ENCODE peak calls at places on chromosome 17, in eight cellular contexts. E, D, P, N, R, H, M and F are unnamed samples.

GRCh38 chr17:78910885-78911284 is 7.9 kb upstream of the CEP295NL start:
- ATAC-seq in M (peak), P (peak), R (no peak), D (no peak), N (peak), H (peak), E (no peak), F (no peak)

GRCh38 chr17:66633322-66633965 is 201.5 kb upstream of the CACNG5 start:
- ATAC-seq in P (no peak), E (peak), R (peak), D (no peak), H (no peak), M (peak), N (no peak), F (peak)

GRCh38 chr17:9079461-9080103 is 58.3 kb downstream of the NTN1 start:
- ATAC-seq in R (no peak), D (no peak), P (no peak), H (no peak), E (no peak), M (no peak), N (no peak), F (no peak)

GRCh38 chr17:13562271-13562800 is 39.4 kb downstream of the HS3ST3A1 start:
- ATAC-seq in P (peak), N (peak), M (no peak), E (no peak), H (no peak), R (no peak), D (peak), F (no peak)

GRCh38 chr17:38598536-38598935 is 7.2 kb downstream of the SRCIN1 start:
- ATAC-seq in P (no peak), D (peak), N (no peak), M (peak), E (peak), R (peak), H (no peak), F (peak)

GRCh38 chr17:64661731-64661980 is 451 bp downstream of the SMURF2 start:
- ATAC-seq in R (no peak), N (peak), D (peak), H (peak), E (no peak), M (no peak), P (peak), F (no peak)

GRCh38 chr17:54859187-54859586 is 41.5 kb upstream of the TOM1L1 start:
- ATAC-seq in M (no peak), H (no peak), R (no peak), E (no peak), P (no peak), N (no peak), D (no peak), F (no peak)

GRCh38 chr17:77948690-77949114 is 9.8 kb upstream of the TNRC6C start:
- ATAC-seq in D (peak), H (peak), N (peak), R (no peak), M (peak), E (no peak), P (peak), F (no peak)

GRCh38 chr17:46964315-46965265 is 14.5 kb downstream of the RPRML start:
- ATAC-seq in R (peak), P (no peak), M (no peak), E (no peak), H (no peak), N (no peak), D (no peak), F (no peak)

GRCh38 chr17:77829871-77830799 is 128.4 kb upstream of the TNRC6C start:
- ATAC-seq in P (peak), H (peak), R (no peak), M (peak), E (no peak), N (peak), D (no peak), F (no peak)

GRCh38 chr17:82551779-82552457 is 32.4 kb downstream of the FOXK2 start:
- ATAC-seq in H (peak), E (peak), R (peak), P (peak), D (peak), N (peak), M (peak), F (peak)

GRCh38 chr17:73667184-73667959 is 23.1 kb upstream of the SDK2 start:
- ATAC-seq in M (no peak), P (no peak), E (peak), D (no peak), H (no peak), N (peak), R (peak), F (peak)

GRCh38 chr17:73301359-73301758 is 10.4 kb downstream of the CDC42EP4 start:
- ATAC-seq in M (no peak), P (no peak), D (no peak), E (no peak), R (no peak), N (no peak), H (no peak), F (no peak)

GRCh38 chr17:50423553-50424159 is 2.4 kb upstream of the ACSF2 start:
- ATAC-seq in N (no peak), P (no peak), E (no peak), D (no peak), H (no peak), M (no peak), R (no peak), F (no peak)

GRCh38 chr17:35847633-35848373 is 20.9 kb downstream of the HEATR9 start:
- ATAC-seq in H (no peak), D (no peak), M (no peak), R (no peak), N (no peak), E (no peak), P (peak), F (no peak)

GRCh38 chr17:72308744-72309395 is 188.1 kb downstream of the SOX9 start:
- ATAC-seq in M (peak), H (no peak), R (no peak), D (peak), P (no peak), E (no peak), N (no peak), F (no peak)

GRCh38 chr17:57275365-57275764 is 19.0 kb downstream of the MSI2 start:
- ATAC-seq in R (no peak), N (no peak), H (no peak), P (no peak), E (peak), M (no peak), D (no peak), F (no peak)

GRCh38 chr17:19482571-19482970 is 51.1 kb upstream of the SLC47A1 start:
- ATAC-seq in H (peak), D (no peak), N (no peak), P (no peak), M (no peak), R (no peak), E (no peak), F (no peak)

GRCh38 chr17:61783556-61784304 is 79.6 kb downstream of the BRIP1 start:
- ATAC-seq in H (no peak), E (no peak), P (no peak), N (no peak), M (no peak), D (no peak), R (no peak), F (no peak)

GRCh38 chr17:74005790-74006189 is 197.7 kb upstream of the RPL38 start:
- ATAC-seq in N (no peak), P (no peak), E (no peak), H (no peak), D (no peak), R (no peak), M (no peak), F (no peak)